ENCODE peak calls at places on chromosomes 6 and 20, in six cellular contexts. G is H7, W is testis, H is cardiac fibroblast, F is tibial nerve, N is lower lobe of right lung. V is an unnamed sample.

GRCh38 chr6:47094351-47094925 is 52.3 kb upstream of the ADGRF1 start:
- DNase-seq in G (no peak), W (no peak), H (peak), F (no peak), N (no peak), V (no peak)

GRCh38 chr6:73612611-73613010 is 41.2 kb downstream of the SLC17A5 start:
- DNase-seq in G (no peak), W (no peak), H (no peak), F (no peak), N (no peak), V (no peak)

GRCh38 chr6:148869589-148869988 is 122.8 kb downstream of the UST start:
- DNase-seq in G (no peak), W (no peak), H (peak), F (no peak), N (no peak), V (no peak)

GRCh38 chr6:33619166-33619565 is 2.0 kb upstream of the ITPR3 start:
- DNase-seq in G (peak), W (no peak), H (no peak), F (no peak), N (no peak), V (no peak)

GRCh38 chr6:159642995-159643394 is 50.0 kb downstream of the SOD2 start:
- DNase-seq in G (no peak), W (no peak), H (no peak), F (no peak), N (no peak), V (no peak)

GRCh38 chr6:72031471-72031870 is 145.1 kb downstream of the RIMS1 start:
- DNase-seq in G (no peak), W (no peak), H (peak), F (no peak), N (no peak), V (no peak)

GRCh38 chr6:2353412-2354137 is 108.2 kb upstream of the GMDS start:
- DNase-seq in G (peak), W (peak), H (peak), F (peak), N (no peak), V (peak)

GRCh38 chr6:137982418-137983189 is 115.5 kb downstream of the TNFAIP3 start:
- DNase-seq in G (no peak), W (no peak), H (no peak), F (no peak), N (no peak), V (no peak)

GRCh38 chr6:79670789-79671188 is 39.7 kb downstream of the SH3BGRL2 start:
- DNase-seq in G (no peak), W (no peak), H (no peak), F (no peak), N (no peak), V (no peak)

GRCh38 chr20:10280016-10280908 is 61.6 kb downstream of the SNAP25 start:
- DNase-seq in G (no peak), W (no peak), H (no peak), F (no peak), N (no peak), V (no peak)

GRCh38 chr6:148831531-148831930 is 84.7 kb downstream of the UST start:
- DNase-seq in G (no peak), W (no peak), H (peak), F (no peak), N (no peak), V (no peak)

GRCh38 chr6:111441678-111442243 is 41.3 kb downstream of the REV3L start:
- DNase-seq in G (no peak), W (no peak), H (no peak), F (no peak), N (peak), V (no peak)

GRCh38 chr6:53651149-53651763 is 14.3 kb downstream of the KLHL31 start:
- DNase-seq in G (peak), W (peak), H (peak), F (peak), N (peak), V (peak)

GRCh38 chr6:36067374-36068011 is 39.9 kb downstream of the MAPK14 start:
- DNase-seq in G (no peak), W (no peak), H (peak), F (no peak), N (no peak), V (no peak)
- H3K4me3 ChIP-seq in G (no peak), W (no peak), H (no peak), F (no peak), N (no peak), V (no peak)

DNA sequence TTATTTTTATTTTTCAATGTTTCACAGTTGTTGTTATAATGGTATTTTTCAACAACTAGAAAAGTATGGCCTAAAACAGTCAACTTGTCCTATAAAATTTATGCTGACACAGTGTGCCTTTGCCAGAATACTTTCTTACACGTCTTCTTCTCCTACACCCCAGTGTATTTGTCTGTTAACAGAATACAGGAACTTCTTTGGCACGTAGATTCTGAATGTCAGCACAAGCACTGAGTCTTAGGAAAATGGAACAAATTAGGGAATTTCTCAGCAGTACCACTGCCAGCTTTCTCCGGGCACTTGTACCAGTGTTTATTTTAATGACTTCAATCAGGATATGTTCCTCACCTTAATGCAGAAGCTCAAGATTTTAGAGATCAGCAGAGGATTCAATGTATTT is 26.7 kb upstream of the AKIRIN2 start:
- DNase-seq in G (no peak), W (no peak), H (no peak), F (no peak), N (no peak), V (no peak)
- H3K4me3 ChIP-seq in G (no peak), W (no peak), H (no peak), F (no peak), N (no peak), V (no peak)

DNA sequence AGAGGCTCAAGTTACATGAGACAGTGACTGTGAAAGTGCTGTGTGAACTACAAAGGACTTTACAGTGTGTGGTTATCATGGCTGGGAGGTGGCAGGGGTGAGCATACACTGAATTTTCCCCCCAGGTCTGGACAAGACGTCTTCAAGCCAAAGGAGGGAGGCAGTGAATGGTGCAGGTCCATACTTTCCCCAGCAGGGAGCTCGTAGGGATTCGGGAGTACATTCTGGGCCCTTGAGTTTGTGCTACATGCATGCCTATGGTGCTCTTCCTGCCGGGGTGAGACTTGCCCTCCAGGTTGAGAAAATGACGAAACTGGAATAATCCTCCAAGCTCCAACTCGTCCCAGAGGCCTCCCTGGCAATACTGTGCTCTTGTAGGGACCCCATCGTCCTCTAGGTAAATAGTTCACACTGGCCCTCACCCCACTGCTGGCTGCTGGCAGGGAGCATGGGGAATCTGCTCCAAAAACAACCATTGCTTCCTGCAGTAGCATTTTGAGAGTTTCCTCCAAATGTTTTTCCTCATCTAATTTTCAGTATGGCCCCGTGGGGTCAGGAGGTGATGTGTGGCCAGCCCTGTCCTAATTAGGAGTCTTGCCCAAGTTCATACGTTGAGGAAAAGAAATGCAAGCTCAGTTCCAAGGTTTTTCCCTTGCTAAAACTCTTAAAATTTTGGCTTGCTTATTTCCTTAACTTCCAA is 57.6 kb downstream of the ZNF831 start:
- DNase-seq in G (peak), W (peak), H (peak), F (peak), N (no peak), V (peak)
- H3K4me3 ChIP-seq in G (no peak), W (no peak), H (no peak), F (no peak), N (no peak), V (no peak)

DNA sequence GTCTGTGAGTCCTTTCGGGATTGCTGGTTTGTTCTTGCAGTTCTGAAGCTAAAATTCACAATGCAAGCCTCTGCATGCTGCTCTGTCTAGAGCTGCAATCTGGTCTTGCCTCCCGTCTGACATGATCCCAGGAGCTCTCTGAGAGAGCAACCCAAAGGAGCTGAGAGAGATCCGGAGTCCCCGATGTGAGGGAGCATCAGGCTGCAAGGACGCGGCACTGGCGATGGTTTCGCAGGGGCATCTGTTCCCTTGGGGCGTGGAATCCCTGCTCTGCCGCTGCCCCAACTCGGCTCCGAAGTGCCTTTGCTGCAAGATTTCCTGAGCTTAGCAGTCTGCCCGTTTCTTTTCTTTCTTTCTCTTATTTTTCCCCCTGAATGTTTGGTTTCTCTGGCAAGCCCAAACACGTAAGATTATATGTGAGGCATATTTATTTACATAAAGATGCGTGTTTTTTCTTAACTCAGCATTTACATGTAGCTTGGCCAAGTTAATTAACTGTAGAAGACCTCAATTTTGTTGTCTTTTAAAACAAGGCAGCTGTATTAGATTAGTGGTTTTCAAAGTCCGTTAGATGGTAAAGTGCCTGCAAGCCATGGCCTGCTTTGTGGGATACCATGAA is 873.0 kb downstream of the KIF16B start:
- DNase-seq in G (no peak), W (peak), H (no peak), F (no peak), N (no peak), V (no peak)
- H3K4me3 ChIP-seq in G (no peak), W (peak), H (no peak), F (no peak), N (no peak), V (no peak)

GRCh38 chr20:662289-663192 is 9.5 kb upstream of the SRXN1 start:
- DNase-seq in G (no peak), W (no peak), H (no peak), F (no peak), N (no peak), V (no peak)
- H3K4me3 ChIP-seq in G (no peak), W (no peak), H (no peak), F (no peak), N (no peak), V (no peak)

DNA sequence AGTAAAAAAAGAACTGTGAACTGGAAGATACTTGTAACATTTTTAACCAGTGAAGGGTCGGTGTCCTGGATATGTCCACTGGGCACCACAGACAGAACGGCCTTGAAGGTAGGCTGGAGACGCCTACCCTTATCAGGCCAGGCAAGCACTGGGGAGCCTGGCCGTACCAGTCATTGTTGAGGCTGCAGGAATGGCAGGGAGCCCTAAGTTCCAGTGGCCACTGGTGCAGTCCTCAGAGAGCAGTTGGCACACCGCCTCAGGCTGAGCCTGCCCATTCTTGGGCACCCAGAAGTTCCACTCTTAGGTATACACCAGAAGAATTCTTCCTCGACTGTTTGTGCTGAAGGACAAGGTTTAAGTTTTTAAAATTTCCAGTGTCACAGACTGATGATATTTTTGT is 20.5 kb downstream of the DNAJC5 start:
- DNase-seq in G (no peak), W (peak), H (no peak), F (no peak), N (no peak), V (peak)
- H3K4me3 ChIP-seq in G (no peak), W (no peak), H (no peak), F (no peak), N (no peak), V (no peak)

DNA sequence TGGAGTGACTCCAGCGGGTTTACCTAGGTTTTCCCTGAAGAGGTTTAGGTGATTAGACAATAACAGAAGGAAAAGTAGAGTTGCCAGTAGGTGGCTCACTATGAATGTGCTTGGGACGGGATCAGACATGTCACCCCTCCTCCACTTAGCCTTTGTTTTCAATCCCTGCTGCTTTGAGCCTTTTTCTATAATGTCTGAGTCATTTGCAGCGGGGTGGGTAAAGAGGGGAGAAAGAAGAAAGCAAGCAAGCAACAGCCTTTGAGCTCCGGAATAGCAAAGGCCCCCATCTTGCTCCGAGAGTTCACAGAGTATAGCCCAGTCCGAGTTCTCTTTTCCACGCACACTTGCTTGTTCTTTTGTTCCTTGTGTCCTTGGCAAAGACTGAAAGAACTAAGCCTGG is 129.1 kb downstream of the PACRG start:
- DNase-seq in G (peak), W (peak), H (peak), F (peak), N (no peak), V (no peak)
- H3K4me3 ChIP-seq in G (no peak), W (no peak), H (no peak), F (no peak), N (peak), V (no peak)

DNA sequence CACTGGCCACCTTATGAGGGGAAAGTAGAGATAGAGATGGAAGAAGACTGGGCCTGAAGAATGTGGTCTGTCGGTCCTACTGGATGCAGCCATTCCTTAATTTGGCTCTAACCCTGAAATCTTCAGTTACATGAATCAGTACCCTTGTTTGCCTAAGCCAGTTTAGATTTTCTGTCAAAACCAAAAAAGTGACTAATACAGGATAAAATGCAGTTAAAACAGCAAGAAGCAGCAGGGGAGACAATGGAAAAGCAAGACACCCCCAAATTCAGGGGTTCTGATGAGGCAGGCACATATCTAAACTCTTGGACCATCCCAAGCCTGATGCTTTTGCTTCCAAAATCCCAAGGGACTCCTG is 17.4 kb upstream of the UBE2V1 start:
- DNase-seq in G (no peak), W (no peak), H (peak), F (no peak), N (no peak), V (no peak)
- H3K4me3 ChIP-seq in G (no peak), W (no peak), H (no peak), F (no peak), N (no peak), V (no peak)

DNA sequence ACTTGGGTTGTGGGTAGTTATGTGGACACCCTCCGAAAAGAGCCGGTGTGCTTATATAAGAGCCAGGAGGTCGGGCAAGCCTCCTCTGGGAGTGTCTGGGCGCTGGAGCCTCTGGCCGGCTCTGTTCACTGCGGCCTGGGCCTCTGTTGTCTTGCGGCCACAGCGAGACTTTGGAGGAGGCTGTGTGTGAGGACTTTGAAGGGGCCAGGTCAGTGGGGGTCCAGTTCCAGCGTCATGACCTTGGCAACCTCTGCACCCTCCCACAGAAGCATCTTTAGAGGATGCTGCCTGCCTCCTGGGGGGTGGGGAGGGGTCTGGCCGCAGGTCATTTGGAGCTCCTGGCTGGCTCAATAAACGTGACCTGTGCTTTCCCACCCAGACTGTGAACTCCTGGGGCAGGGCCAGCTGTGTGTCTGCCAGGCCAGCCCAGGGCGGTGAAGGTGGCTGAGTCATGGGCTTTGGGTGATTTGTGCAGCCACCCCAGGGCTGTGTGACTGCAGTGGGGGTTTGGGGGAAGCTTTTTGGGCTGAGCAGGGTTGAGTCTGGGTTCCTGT is 1.2 kb downstream of the TCEA2 start:
- DNase-seq in G (no peak), W (no peak), H (peak), F (no peak), N (no peak), V (no peak)
- H3K4me3 ChIP-seq in G (peak), W (peak), H (peak), F (peak), N (peak), V (peak)